ENCODE peak calls at places on chromosomes 16 and 17, in six cellular contexts. R is HepG2, W is GM12878, B is HCT116, L is H1, G is K562. E is an unnamed sample.
A peak's percentile ranks its signal among the peaks of the same experiment; 100 is the strongest.

GRCh38 chr17:58283674-58284612 is 3.2 kb upstream of the MPO start:
- DNase-seq in L (no peak), B (no peak), G (no peak), R (no peak), W (no peak), E (no peak)

GRCh38 chr16:59510008-59510424 is 775.9 kb upstream of the GOT2 start:
- DNase-seq in B (no peak), R (no peak), G (no peak), L (no peak), W (no peak), E (no peak)

GRCh38 chr17:30716461-30717289 is 107.8 kb downstream of the CRLF3 start:
- DNase-seq in G (no peak), W (no peak), R (no peak), B (no peak), L (no peak), E (peak; percentile 19)

GRCh38 chr17:72587773-72588511 is 467.1 kb downstream of the SOX9 start:
- DNase-seq in G (no peak), W (no peak), L (no peak), B (no peak), R (peak; percentile 49), E (no peak)

GRCh38 chr17:62562656-62563055 is 64.8 kb upstream of the MRC2 start:
- DNase-seq in R (peak; percentile 76), G (no peak), W (no peak), B (peak; percentile 73), L (no peak), E (no peak)

GRCh38 chr16:88820335-88821025 is 8.8 kb upstream of the APRT start:
- DNase-seq in G (no peak), R (no peak), L (no peak), W (no peak), B (no peak), E (no peak)

GRCh38 chr16:74226361-74226979 is 70.1 kb upstream of the PSMD7 start:
- DNase-seq in R (no peak), L (no peak), G (no peak), W (no peak), B (peak; percentile 16), E (no peak)

GRCh38 chr17:5078106-5079028 is at the start of gene ZFP3:
- DNase-seq in G (no peak), B (no peak), R (no peak), L (peak; percentile 10), W (peak; percentile 56), E (peak; percentile 58)

GRCh38 chr17:81476635-81477034 is 36.0 kb downstream of the ACTG1 start:
- DNase-seq in B (no peak), W (no peak), R (no peak), L (no peak), G (no peak), E (no peak)

GRCh38 chr17:69854381-69854780 is 220.6 kb upstream of the KCNJ16 start:
- DNase-seq in B (no peak), W (no peak), L (no peak), R (no peak), G (no peak), E (no peak)

GRCh38 chr17:48484850-48485249 is 46.0 kb downstream of the HOXB1 start:
- DNase-seq in R (no peak), W (no peak), G (no peak), B (peak; percentile 49), L (no peak), E (no peak)

GRCh38 chr16:81633680-81634379 is 145.3 kb upstream of the PLCG2 start:
- DNase-seq in L (no peak), B (no peak), W (no peak), G (peak; percentile 34), R (no peak), E (no peak)

GRCh38 chr16:47316686-47317085 is 144.2 kb downstream of the ITFG1 start:
- DNase-seq in W (no peak), G (no peak), B (no peak), R (no peak), L (no peak), E (no peak)

GRCh38 chr16:89099905-89100304 is 6.3 kb downstream of the ACSF3 start:
- DNase-seq in R (no peak), L (no peak), B (no peak), W (no peak), G (no peak), E (no peak)

GRCh38 chr17:72985882-72986720 is 106.4 kb downstream of the SLC39A11 start:
- DNase-seq in G (peak; percentile 84), L (peak; percentile 39), B (peak; percentile 70), W (peak; percentile 47), R (peak; percentile 79), E (peak; percentile 78)

GRCh38 chr16:81511371-81511770 is 66.8 kb downstream of the CMIP start:
- DNase-seq in R (peak; percentile 86), W (no peak), B (peak; percentile 28), G (no peak), L (no peak), E (no peak)

GRCh38 chr17:57995076-57995956 is 7.3 kb upstream of the VEZF1 start:
- DNase-seq in B (peak; percentile 80), R (peak; percentile 87), L (no peak), G (peak; percentile 50), W (no peak), E (peak; percentile 61)

GRCh38 chr16:81532491-81533174 is 88.0 kb downstream of the CMIP start:
- DNase-seq in G (no peak), L (no peak), W (no peak), R (peak; percentile 76), B (no peak), E (no peak)

GRCh38 chr17:32516450-32516849 is 29.7 kb downstream of the CDK5R1 start:
- DNase-seq in L (no peak), W (no peak), G (no peak), R (no peak), B (no peak), E (no peak)

GRCh38 chr17:12743046-12743445 is 46.3 kb upstream of the ARHGAP44 start:
- DNase-seq in B (no peak), R (no peak), G (no peak), W (no peak), L (no peak), E (no peak)

GRCh38 chr17:77072670-77073069 is 68.1 kb upstream of the SEC14L1 start:
- DNase-seq in B (no peak), G (peak; percentile 89), W (no peak), L (no peak), R (no peak), E (no peak)

GRCh38 chr17:72602517-72603345 is 481.9 kb downstream of the SOX9 start:
- DNase-seq in L (peak; percentile 38), R (no peak), G (no peak), B (peak; percentile 72), W (no peak), E (peak; percentile 48)

GRCh38 chr17:1399366-1399678 is 700 bp downstream of the YWHAE start:
- DNase-seq in R (no peak), G (no peak), B (no peak), W (no peak), L (no peak), E (no peak)

GRCh38 chr17:61168506-61168905 is 231.1 kb upstream of the TBX2 start:
- DNase-seq in B (no peak), R (no peak), W (no peak), L (no peak), G (no peak), E (no peak)

GRCh38 chr17:73359987-73360410 is 48.2 kb upstream of the CDC42EP4 start:
- DNase-seq in L (peak; percentile 59), G (no peak), R (peak; percentile 72), B (peak; percentile 59), W (no peak), E (peak; percentile 81)

GRCh38 chr16:74611721-74612120 is 4.8 kb upstream of the GLG1 start:
- DNase-seq in G (no peak), R (no peak), W (no peak), B (no peak), L (no peak), E (no peak)

GRCh38 chr17:19579867-19580565 is 46.4 kb downstream of the SLC47A1 start:
- DNase-seq in G (no peak), R (no peak), W (no peak), L (no peak), B (no peak), E (peak; percentile 30)

GRCh38 chr17:64741924-64742670 is 80.0 kb upstream of the SMURF2 start:
- DNase-seq in G (no peak), W (no peak), B (no peak), L (no peak), R (no peak), E (no peak)

GRCh38 chr17:64739316-64740058 is 77.4 kb upstream of the SMURF2 start:
- DNase-seq in R (peak; percentile 25), B (no peak), W (no peak), G (no peak), L (no peak), E (no peak)

GRCh38 chr17:64736804-64737492 is 74.8 kb upstream of the SMURF2 start:
- DNase-seq in W (no peak), G (no peak), L (no peak), B (peak; percentile 61), R (peak; percentile 51), E (peak; percentile 56)

GRCh38 chr17:64741038-64741641 is 79.0 kb upstream of the SMURF2 start:
- DNase-seq in B (no peak), R (no peak), G (no peak), W (no peak), L (no peak), E (no peak)
- TF ChIP-seq ATF3 in B (no peak), R (no peak), G (no peak), W (no peak), L (no peak), E (no peak)

DNA sequence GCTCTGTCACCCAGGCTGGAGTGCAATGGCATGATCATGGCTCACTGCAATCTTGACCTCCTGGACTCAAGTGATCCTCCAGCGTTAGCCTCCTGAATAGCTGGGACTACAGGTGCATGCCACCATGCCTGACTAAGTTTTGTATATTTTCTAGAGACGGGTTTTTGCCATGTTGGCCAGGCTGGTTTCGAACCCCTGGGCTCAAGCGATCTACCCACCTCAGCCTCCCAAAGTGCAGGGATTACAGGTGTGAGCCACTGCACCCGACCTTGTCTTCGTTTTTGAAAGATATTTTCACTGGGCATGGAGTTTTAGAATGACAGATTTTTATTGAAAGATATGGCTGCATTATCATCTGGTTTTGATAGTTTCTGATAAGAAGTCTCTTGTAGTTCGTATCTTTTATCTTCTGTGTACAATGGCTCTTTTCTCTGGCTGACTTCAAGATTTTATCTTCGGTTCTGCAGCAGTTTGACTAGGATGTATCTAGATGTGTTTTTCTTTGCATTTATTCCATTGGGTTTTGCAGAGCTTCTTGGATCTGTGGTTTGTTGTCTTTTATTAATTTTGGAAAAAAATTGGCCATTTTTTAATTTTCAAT is 14.6 kb downstream of the ADGRG5 start:
- DNase-seq in B (no peak), L (no peak), R (no peak), W (no peak), G (no peak), E (no peak)
- TF ChIP-seq ATF3 in B (no peak), L (no peak), R (no peak), W (no peak), G (no peak), E (no peak)

DNA sequence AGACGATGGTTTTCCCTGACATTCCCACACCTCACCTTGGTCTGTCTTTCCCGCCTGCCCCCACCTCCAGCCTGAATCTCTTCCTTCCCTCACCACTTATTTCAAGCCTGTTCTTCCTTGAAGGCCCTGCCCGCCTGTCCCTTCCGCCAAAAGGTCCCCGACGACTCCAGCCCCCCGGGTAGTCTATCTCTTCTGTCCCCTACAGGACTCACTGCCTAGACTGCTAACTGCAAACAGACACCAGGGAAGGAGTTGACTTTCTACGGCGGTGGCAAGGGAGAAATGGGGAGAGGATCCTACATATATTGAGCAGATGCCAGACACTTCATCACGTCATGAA is 53.7 kb downstream of the NT5M start:
- DNase-seq in L (no peak), W (no peak), R (no peak), G (no peak), B (no peak), E (no peak)
- TF ChIP-seq ATF3 in L (no peak), W (no peak), R (no peak), G (no peak), B (no peak), E (no peak)

GRCh38 chr17:3678821-3679175 is 10.2 kb downstream of the EMC6 start:
- DNase-seq in B (no peak), R (no peak), W (no peak), G (no peak), L (no peak), E (no peak)
- TF ChIP-seq ATF3 in B (no peak), R (no peak), W (no peak), G (no peak), L (no peak), E (no peak)